ENCODE peak calls at places on chromosomes 13 and 19, in four cellular contexts. Y, J, D and S are unnamed samples.

GRCh38 chr19:49857061-49857833 is 6.3 kb downstream of the PTOV1 start:
- DNase-seq in J (no peak), Y (no peak), D (no peak), S (no peak)

GRCh38 chr19:4620675-4621074 is 18.6 kb upstream of the TNFAIP8L1 start:
- DNase-seq in Y (no peak), D (no peak), J (no peak), S (no peak)

GRCh38 chr19:54889566-54889965 is 15.5 kb downstream of the FCAR start:
- DNase-seq in J (no peak), D (no peak), Y (no peak), S (no peak)

GRCh38 chr19:2661615-2662014 is 40.9 kb downstream of the GNG7 start:
- DNase-seq in D (no peak), J (no peak), Y (no peak), S (no peak)

GRCh38 chr19:19606021-19606420 is 12.5 kb downstream of the PBX4 start:
- DNase-seq in Y (no peak), J (no peak), D (no peak), S (no peak)

GRCh38 chr13:112587359-112587766 is 590 bp downstream of the TUBGCP3 start:
- DNase-seq in D (peak), J (peak), Y (no peak), S (peak)

GRCh38 chr19:49497047-49497789 is 984 bp downstream of the RPS11 start:
- DNase-seq in D (no peak), J (peak), Y (no peak), S (no peak)

GRCh38 chr13:77521194-77521593 is 14.3 kb upstream of the SCEL start:
- DNase-seq in J (no peak), Y (no peak), D (no peak), S (no peak)

GRCh38 chr19:32789429-32789828 is 69.9 kb downstream of the TDRD12 start:
- DNase-seq in Y (no peak), J (no peak), D (no peak), S (no peak)

GRCh38 chr13:19822673-19823072 is 39.9 kb upstream of the PSPC1 start:
- DNase-seq in J (no peak), Y (no peak), D (no peak), S (no peak)

GRCh38 chr19:29842471-29843179 is 30.8 kb downstream of the CCNE1 start:
- DNase-seq in D (no peak), J (no peak), Y (no peak), S (no peak)

GRCh38 chr19:46133101-46133627 is 8.7 kb upstream of the IGFL3 start:
- DNase-seq in Y (peak), J (no peak), D (peak), S (no peak)

GRCh38 chr19:7159105-7159933 is 89.8 kb downstream of the ZNF557 start:
- DNase-seq in J (no peak), D (no peak), Y (no peak), S (no peak)

GRCh38 chr13:95354680-95355487 is 53.6 kb upstream of the ABCC4 start:
- DNase-seq in D (peak), Y (no peak), J (no peak), S (no peak)

GRCh38 chr19:45511074-45511473 is 3.8 kb downstream of the VASP start:
- DNase-seq in Y (no peak), J (no peak), D (no peak), S (no peak)

GRCh38 chr19:39372047-39372802 is 18.7 kb downstream of the PAF1 start:
- DNase-seq in Y (no peak), J (no peak), D (no peak), S (no peak)

GRCh38 chr13:98142427-98143156 is at the start of gene FARP1:
- DNase-seq in J (peak), D (peak), Y (no peak), S (peak)

DNA sequence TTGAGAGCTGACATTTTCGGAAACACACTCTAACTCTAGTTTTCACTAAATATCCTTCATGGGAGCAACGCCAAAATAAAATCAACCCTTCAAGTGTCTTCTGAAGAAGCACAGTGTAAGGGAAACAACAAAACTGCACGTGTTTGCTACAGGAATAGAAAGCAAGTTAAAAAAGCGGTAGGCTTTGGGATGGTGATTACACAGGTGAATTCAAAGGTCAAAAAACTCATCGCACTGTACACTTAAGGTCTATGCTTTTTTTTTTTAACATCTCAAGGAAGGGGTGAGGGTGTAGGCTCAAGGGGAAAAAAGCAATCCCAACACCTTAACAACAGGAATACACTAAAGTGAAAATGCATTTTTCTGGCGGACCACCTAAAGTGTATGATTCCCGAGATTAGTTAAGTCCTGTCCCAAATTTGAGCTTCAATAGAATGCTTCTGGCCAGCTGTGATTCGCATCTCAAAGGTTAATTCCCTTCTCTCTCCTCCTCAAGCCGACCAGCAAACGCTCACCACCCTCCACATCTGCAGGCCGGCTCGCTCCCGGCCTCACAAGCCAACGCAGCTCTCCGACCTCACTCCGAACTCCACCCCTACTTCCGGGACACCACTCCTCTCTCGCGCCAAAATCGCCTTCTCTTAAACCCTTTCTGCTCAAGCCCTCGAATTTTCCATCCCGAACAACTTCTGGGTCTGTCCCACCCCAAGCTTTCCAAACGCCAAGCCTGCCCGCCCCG is 1.1 kb downstream of the ARGLU1 start:
- DNase-seq in Y (no peak), J (peak), D (peak), S (peak)
- TF ChIP-seq JUND in Y (no peak), J (no peak), D (no peak), S (no peak)

GRCh38 chr19:35002037-35002535 is 2.0 kb downstream of the GRAMD1A start:
- DNase-seq in J (no peak), D (no peak), Y (no peak), S (no peak)
- TF ChIP-seq JUND in J (no peak), D (no peak), Y (no peak), S (no peak)

GRCh38 chr19:6073858-6074708 is 36.2 kb downstream of the RFX2 start:
- DNase-seq in D (no peak), J (no peak), Y (no peak), S (no peak)
- TF ChIP-seq JUND in D (no peak), J (no peak), Y (no peak), S (no peak)

DNA sequence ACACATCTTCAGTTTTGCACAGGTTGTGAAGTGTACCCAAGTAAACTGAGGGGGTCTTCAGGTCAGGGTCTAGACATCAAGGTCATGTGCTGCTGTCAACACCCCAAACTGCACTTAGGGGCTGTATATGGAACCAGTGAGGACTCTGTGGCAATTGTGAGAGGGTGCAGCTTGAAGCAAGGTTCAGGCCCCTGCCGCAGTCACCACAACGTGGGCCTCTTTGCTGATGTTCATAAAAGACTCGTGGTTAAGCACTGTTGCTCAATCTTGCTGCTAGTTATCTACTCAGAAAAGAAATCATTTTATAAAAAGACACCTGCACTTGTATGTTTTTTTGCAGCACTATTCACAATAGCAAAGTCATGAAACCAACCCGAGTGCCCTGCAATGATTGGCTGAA is 907.4 kb downstream of the UQCRFS1 start:
- DNase-seq in Y (no peak), J (no peak), D (no peak), S (no peak)
- TF ChIP-seq JUND in Y (no peak), J (no peak), D (no peak), S (no peak)

GRCh38 chr13:21478881-21479808 is 20.0 kb upstream of the ZDHHC20 start:
- DNase-seq in D (peak), J (peak), Y (no peak), S (peak)
- TF ChIP-seq JUND in D (no peak), J (no peak), Y (no peak), S (no peak)

GRCh38 chr19:21947775-21948174 is 63.0 kb downstream of the ZNF208 start:
- DNase-seq in J (peak), D (no peak), Y (no peak), S (no peak)
- TF ChIP-seq JUND in J (no peak), D (no peak), Y (no peak), S (no peak)

GRCh38 chr19:17524651-17525050 is 13.2 kb downstream of the PGLS start:
- DNase-seq in J (no peak), Y (no peak), D (no peak), S (no peak)
- TF ChIP-seq JUND in J (no peak), Y (no peak), D (no peak), S (no peak)